ENCODE peak calls at places on chromosomes 11 and 22, in ten cellular contexts. Y, N, M, F, K, B, G, L, J and O are unnamed samples.

GRCh38 chr11:128407962-128408361 is 179.4 kb downstream of the ETS1 start:
- DNase-seq in B (peak), F (no peak), N (no peak), Y (no peak), L (no peak), J (no peak), K (peak), G (peak), M (no peak), O (peak)

GRCh38 chr22:36368359-36368983 is 19.3 kb downstream of the MYH9 start:
- DNase-seq in Y (no peak), N (no peak), G (peak), F (no peak), L (no peak), J (no peak), M (peak), K (no peak), B (peak), O (peak)

GRCh38 chr11:64503354-64503753 is 87.7 kb upstream of the SLC22A12 start:
- DNase-seq in J (no peak), K (no peak), M (no peak), B (no peak), G (no peak), Y (no peak), F (no peak), L (no peak), N (no peak), O (no peak)

GRCh38 chr11:16252373-16252772 is 104.0 kb downstream of the SOX6 start:
- DNase-seq in F (peak), N (no peak), J (no peak), G (peak), L (no peak), M (no peak), K (no peak), B (no peak), Y (no peak), O (peak)

GRCh38 chr22:27331526-27332281 is 469.9 kb downstream of the MN1 start:
- DNase-seq in G (peak), B (peak), M (no peak), F (peak), K (no peak), J (no peak), Y (no peak), L (no peak), N (no peak), O (peak)

GRCh38 chr11:92796744-92797143 is 172.7 kb upstream of the MTNR1B start:
- DNase-seq in B (no peak), F (no peak), Y (no peak), N (no peak), J (no peak), M (no peak), G (no peak), K (no peak), L (no peak), O (no peak)

GRCh38 chr11:125071408-125071807 is 8.3 kb downstream of the SLC37A2 start:
- DNase-seq in N (no peak), J (no peak), Y (no peak), B (no peak), M (no peak), F (no peak), L (no peak), G (no peak), K (no peak), O (peak)

GRCh38 chr11:17476317-17477083 is at the start of gene ABCC8:
- DNase-seq in G (no peak), M (no peak), K (no peak), L (no peak), F (no peak), Y (no peak), N (no peak), J (no peak), B (no peak), O (no peak)

GRCh38 chr11:61174275-61174674 is 13.0 kb upstream of the VPS37C start:
- DNase-seq in Y (no peak), F (no peak), J (no peak), L (no peak), K (no peak), N (no peak), M (no peak), G (no peak), B (no peak), O (no peak)

GRCh38 chr11:101466352-101466751 is 117.5 kb downstream of the TRPC6 start:
- DNase-seq in F (no peak), Y (no peak), B (no peak), M (no peak), L (no peak), J (no peak), N (no peak), K (no peak), G (no peak), O (no peak)

GRCh38 chr11:42824067-42824466 is 487.7 kb upstream of the API5 start:
- DNase-seq in F (no peak), M (no peak), B (no peak), L (no peak), Y (no peak), N (no peak), K (no peak), J (no peak), G (no peak), O (no peak)

GRCh38 chr22:31829505-31829904 is 75.7 kb downstream of the DEPDC5 start:
- DNase-seq in F (no peak), M (peak), G (peak), B (peak), Y (no peak), L (no peak), N (no peak), K (peak), J (no peak), O (peak)

GRCh38 chr11:118010738-118011461 is 24.7 kb downstream of the IL10RA start:
- DNase-seq in L (peak), G (no peak), F (peak), J (peak), K (no peak), B (no peak), M (no peak), N (peak), Y (no peak), O (no peak)

GRCh38 chr11:57936050-57936418 is 87.6 kb upstream of the OR9Q1 start:
- DNase-seq in N (no peak), B (no peak), G (no peak), J (no peak), Y (no peak), L (no peak), K (no peak), M (no peak), F (no peak), O (no peak)

GRCh38 chr22:40199223-40199622 is 21.5 kb downstream of the TNRC6B start:
- DNase-seq in N (no peak), G (no peak), K (no peak), J (no peak), M (no peak), F (no peak), Y (no peak), L (no peak), B (no peak), O (no peak)

GRCh38 chr11:45161252-45162063 is 15.0 kb downstream of the PRDM11 start:
- DNase-seq in N (no peak), G (no peak), J (no peak), M (no peak), Y (no peak), B (no peak), F (no peak), K (no peak), L (no peak), O (no peak)

GRCh38 chr11:73193251-73194033 is 24.6 kb upstream of the P2RY2 start:
- DNase-seq in B (no peak), M (no peak), J (no peak), Y (no peak), G (no peak), K (no peak), L (no peak), F (no peak), N (peak), O (peak)

GRCh38 chr22:41048791-41049717 is 43.3 kb upstream of the EP300 start:
- DNase-seq in G (peak), N (peak), J (peak), L (no peak), K (peak), B (peak), F (peak), Y (no peak), M (peak), O (peak)

GRCh38 chr11:64245797-64246623 is 733 bp downstream of the PPP1R14B start:
- DNase-seq in N (peak), B (peak), K (no peak), G (peak), F (peak), Y (peak), J (peak), L (peak), M (peak), O (peak)

GRCh38 chr11:45339754-45340519 is 53.8 kb upstream of the SYT13 start:
- DNase-seq in M (peak), L (peak), K (peak), B (peak), G (peak), N (peak), Y (peak), F (peak), J (peak), O (peak)

GRCh38 chr11:72411623-72412532 is 22.5 kb downstream of the CLPB start:
- DNase-seq in J (no peak), L (peak), F (peak), N (peak), B (no peak), M (no peak), K (no peak), G (no peak), Y (no peak), O (no peak)

GRCh38 chr22:37564111-37564711 is 3.9 kb downstream of the CDC42EP1 start:
- DNase-seq in Y (no peak), G (peak), J (no peak), F (no peak), B (peak), L (no peak), N (no peak), K (no peak), M (no peak), O (peak)

GRCh38 chr11:68436985-68437926 is 23.3 kb upstream of the PPP6R3 start:
- DNase-seq in K (no peak), J (no peak), N (no peak), L (no peak), M (no peak), B (peak), Y (no peak), F (no peak), G (peak), O (peak)

GRCh38 chr11:43680521-43681505 is at the start of gene HSD17B12:
- DNase-seq in B (peak), M (peak), J (peak), Y (peak), L (peak), F (peak), N (peak), G (peak), K (peak), O (peak)

GRCh38 chr22:27019827-27020226 is 362.4 kb downstream of the MIAT start:
- DNase-seq in L (no peak), F (no peak), M (no peak), K (no peak), G (no peak), N (no peak), Y (no peak), J (no peak), B (no peak), O (no peak)

GRCh38 chr11:57585301-57585700 is 12.2 kb upstream of the SERPING1 start:
- DNase-seq in G (no peak), K (no peak), J (no peak), L (no peak), Y (no peak), M (no peak), N (no peak), F (no peak), B (peak), O (no peak)

GRCh38 chr22:37122598-37123180 is 13.2 kb upstream of the TMPRSS6 start:
- DNase-seq in G (no peak), N (no peak), K (no peak), Y (no peak), L (no peak), F (no peak), J (no peak), M (no peak), B (no peak), O (no peak)

GRCh38 chr22:36285017-36285416 is 32.1 kb downstream of the APOL1 start:
- DNase-seq in F (no peak), B (no peak), M (no peak), L (no peak), Y (no peak), J (no peak), G (no peak), K (no peak), N (no peak), O (no peak)

GRCh38 chr11:76654310-76654851 is 16.2 kb downstream of the LRRC32 start:
- DNase-seq in K (peak), L (no peak), B (peak), N (peak), F (peak), M (peak), Y (no peak), J (peak), G (peak), O (no peak)

GRCh38 chr11:6626971-6627761 is 7.9 kb upstream of the TPP1 start:
- DNase-seq in K (no peak), J (no peak), G (no peak), Y (no peak), F (no peak), M (no peak), L (no peak), N (no peak), B (no peak), O (no peak)

GRCh38 chr11:104781037-104781436 is 117.2 kb downstream of the CASP12 start:
- DNase-seq in L (no peak), K (no peak), Y (no peak), G (no peak), N (no peak), J (no peak), B (no peak), M (no peak), F (no peak), O (no peak)

GRCh38 chr11:23143031-23143430 is 282.8 kb upstream of the CCDC179 start:
- DNase-seq in M (no peak), G (no peak), F (no peak), B (no peak), Y (no peak), K (no peak), L (no peak), N (no peak), J (no peak), O (no peak)

GRCh38 chr22:45585437-45585755 is 82.7 kb downstream of the FBLN1 start:
- DNase-seq in G (no peak), M (no peak), F (no peak), Y (no peak), B (peak), K (no peak), N (no peak), L (no peak), J (no peak), O (no peak)

GRCh38 chr11:10388096-10388495 is 67.0 kb upstream of the AMPD3 start:
- DNase-seq in M (no peak), G (no peak), Y (no peak), J (no peak), F (no peak), L (no peak), N (no peak), K (no peak), B (no peak), O (no peak)

GRCh38 chr11:18013790-18014507 is 1.1 kb upstream of the SERGEF start:
- DNase-seq in G (peak), Y (no peak), L (peak), M (no peak), N (no peak), J (peak), F (peak), B (peak), K (no peak), O (no peak)

GRCh38 chr11:36037031-36037430 is 93.2 kb downstream of the LDLRAD3 start:
- DNase-seq in L (no peak), F (no peak), M (no peak), G (peak), N (no peak), Y (no peak), J (no peak), K (no peak), B (peak), O (peak)

GRCh38 chr11:17129003-17129402 is 51.5 kb upstream of the RPS13 start:
- DNase-seq in N (no peak), B (peak), L (no peak), M (no peak), Y (no peak), J (no peak), F (no peak), K (no peak), G (no peak), O (peak)

GRCh38 chr11:18314794-18315523 is 7.0 kb downstream of the HPS5 start:
- DNase-seq in K (no peak), G (peak), F (no peak), Y (no peak), M (no peak), L (no peak), N (no peak), B (no peak), J (no peak), O (no peak)

GRCh38 chr11:74169736-74170458 is 905 bp downstream of the C2CD3 start:
- DNase-seq in B (no peak), K (no peak), Y (no peak), J (peak), M (no peak), F (peak), L (peak), N (no peak), G (no peak), O (no peak)

GRCh38 chr11:122023614-122024250 is 92.3 kb downstream of the BLID start:
- DNase-seq in Y (no peak), N (no peak), K (no peak), G (peak), M (no peak), B (no peak), J (no peak), F (no peak), L (no peak), O (no peak)
- TF ChIP-seq CTCF in Y (no peak), N (no peak), K (peak), G (no peak), M (no peak), B (peak), J (no peak), F (no peak), L (no peak), O (no peak)

GRCh38 chr11:15159085-15159484 is 44.4 kb downstream of the INSC start:
- DNase-seq in G (peak), L (peak), B (peak), F (peak), M (no peak), K (no peak), N (no peak), Y (no peak), J (peak), O (peak)
- TF ChIP-seq CTCF in G (peak), L (peak), B (peak), F (no peak), M (peak), K (peak), N (no peak), Y (no peak), J (peak), O (peak)

GRCh38 chr11:12441081-12441801 is 63.9 kb downstream of the PARVA start:
- DNase-seq in Y (no peak), B (no peak), M (no peak), K (no peak), N (no peak), J (no peak), G (no peak), F (no peak), L (no peak), O (no peak)
- TF ChIP-seq CTCF in Y (no peak), B (no peak), M (no peak), K (no peak), N (no peak), J (no peak), G (no peak), F (no peak), L (no peak), O (no peak)

DNA sequence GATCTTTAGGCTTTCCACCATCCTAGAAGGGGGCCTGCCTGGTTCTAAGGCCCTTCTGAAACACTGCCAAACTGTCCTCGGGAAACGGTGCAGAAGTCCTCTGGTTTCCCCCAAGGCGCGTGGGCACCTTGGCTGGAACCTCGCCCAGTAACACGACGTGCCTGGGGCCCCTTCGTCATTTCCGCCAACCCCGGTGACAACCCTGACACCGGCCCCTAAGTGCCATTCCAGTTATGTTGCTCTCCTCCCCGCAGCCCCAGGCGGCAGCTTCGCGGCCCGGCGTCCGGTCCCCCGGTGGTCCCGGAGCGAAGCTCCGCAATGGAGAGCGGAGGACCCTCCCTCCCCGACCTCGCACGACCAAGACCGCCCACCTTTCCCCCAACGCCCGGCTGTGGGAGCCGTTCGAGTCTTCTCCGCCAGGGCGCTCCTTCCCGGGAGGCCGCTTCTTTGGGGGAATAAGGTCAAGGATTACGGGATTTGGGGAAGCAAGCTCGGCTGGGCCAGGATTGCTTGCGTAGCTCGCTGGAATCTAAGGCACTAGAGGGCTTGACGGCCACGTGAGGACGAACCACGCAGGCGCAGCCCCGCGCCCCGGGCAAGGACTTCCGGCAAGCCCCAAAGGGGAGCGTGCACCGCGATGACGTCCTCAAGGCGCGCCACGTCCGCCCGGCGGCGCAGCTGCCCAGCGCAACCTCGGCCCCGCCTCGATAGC is 648 bp downstream of the RNH1 start:
- DNase-seq in N (peak), Y (peak), M (peak), B (peak), F (peak), K (peak), J (peak), G (peak), L (peak), O (peak)
- TF ChIP-seq CTCF in N (no peak), Y (no peak), M (no peak), B (no peak), F (no peak), K (peak), J (no peak), G (no peak), L (no peak), O (no peak)

GRCh38 chr22:42366815-42367581 is 65.2 kb downstream of the NFAM1 start:
- DNase-seq in N (no peak), J (no peak), F (no peak), L (no peak), Y (no peak), B (no peak), K (no peak), M (no peak), G (no peak), O (no peak)

GRCh38 chr22:42365942-42366660 is 66.1 kb downstream of the NFAM1 start:
- DNase-seq in G (no peak), F (no peak), Y (no peak), N (no peak), B (no peak), J (no peak), K (no peak), M (no peak), L (no peak), O (no peak)

GRCh38 chr22:42369250-42370041 is 62.8 kb downstream of the NFAM1 start:
- DNase-seq in G (peak), L (peak), B (peak), Y (peak), K (peak), N (peak), J (peak), F (peak), M (peak), O (peak)

GRCh38 chr22:42368379-42369249 is 63.6 kb downstream of the NFAM1 start:
- DNase-seq in J (peak), Y (no peak), L (no peak), F (peak), M (no peak), G (no peak), K (no peak), B (no peak), N (peak), O (no peak)

GRCh38 chr22:42367980-42368378 is 64.2 kb downstream of the NFAM1 start:
- DNase-seq in B (no peak), J (peak), M (no peak), G (no peak), N (no peak), F (peak), K (no peak), Y (no peak), L (no peak), O (peak)
- TF ChIP-seq CTCF in B (no peak), J (no peak), M (no peak), G (no peak), N (no peak), F (no peak), K (no peak), Y (no peak), L (no peak), O (no peak)

DNA sequence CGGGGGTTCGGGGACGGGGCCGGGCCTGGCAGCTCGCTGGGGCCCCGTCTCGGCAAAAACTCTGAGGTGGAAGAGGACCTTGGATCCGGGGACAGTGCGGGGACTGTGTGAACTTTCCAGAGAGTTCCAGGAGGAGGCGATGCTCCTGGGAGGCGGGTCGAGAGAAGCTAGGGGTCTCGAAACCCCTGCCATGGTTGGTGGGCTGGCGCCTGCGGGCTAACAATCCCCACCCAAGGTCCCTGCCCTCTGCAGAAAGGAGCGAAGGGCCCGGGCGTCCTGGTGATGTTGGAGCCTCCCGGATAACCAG is 4.7 kb upstream of the GRK2 start:
- DNase-seq in F (no peak), G (no peak), L (no peak), J (no peak), M (no peak), B (no peak), K (no peak), Y (no peak), N (no peak), O (no peak)
- TF ChIP-seq CTCF in F (no peak), G (peak), L (no peak), J (no peak), M (peak), B (peak), K (peak), Y (no peak), N (no peak), O (peak)